ENCODE peak calls at places on chromosomes 16 and 17, in ten cellular contexts. J is CD4-positive, alpha-beta T cell; H is breast epithelium; D is fibroblast of the aortic adventitia; B is tibial artery; G is uterus; P is bronchial epithelial cell; L is astrocyte of the spinal cord; U is mucosa of descending colon; K is GM10248. Z is an unnamed sample.

GRCh38 chr17:78013683-78014467 is 55.4 kb downstream of the TNRC6C start:
- DNase-seq in J (peak), H (no peak), D (peak), B (peak), G (peak), P (peak), L (peak), U (no peak), K (peak), Z (peak)

GRCh38 chr17:13735444-13735843 is 133.7 kb upstream of the HS3ST3A1 start:
- DNase-seq in J (no peak), H (no peak), D (no peak), B (no peak), G (no peak), P (no peak), L (no peak), U (no peak), K (no peak), Z (no peak)

GRCh38 chr16:73154063-73154870 is 106.3 kb upstream of the ZFHX3 start:
- DNase-seq in J (no peak), H (no peak), D (peak), B (peak), G (peak), P (no peak), L (no peak), U (no peak), K (no peak), Z (no peak)

GRCh38 chr16:67278773-67279295 is 498 bp upstream of the PLEKHG4 start:
- DNase-seq in J (peak), H (no peak), D (no peak), B (no peak), G (no peak), P (no peak), L (no peak), U (no peak), K (peak), Z (no peak)

GRCh38 chr17:52828621-52829020 is 670.1 kb upstream of the CA10 start:
- DNase-seq in J (no peak), H (no peak), D (no peak), B (no peak), G (no peak), P (no peak), L (no peak), U (no peak), K (no peak), Z (no peak)

GRCh38 chr17:45789874-45790273 is 5.8 kb downstream of the CRHR1 start:
- DNase-seq in J (no peak), H (no peak), D (no peak), B (no peak), G (no peak), P (no peak), L (no peak), U (no peak), K (no peak), Z (no peak)

GRCh38 chr16:56610017-56610608 is 1.7 kb downstream of the MT2A start:
- DNase-seq in J (peak), H (no peak), D (peak), B (peak), G (peak), P (peak), L (peak), U (peak), K (no peak), Z (no peak)

GRCh38 chr16:87160218-87160617 is 157.0 kb downstream of the C16orf95 start:
- DNase-seq in J (no peak), H (no peak), D (no peak), B (no peak), G (no peak), P (no peak), L (no peak), U (no peak), K (no peak), Z (no peak)

GRCh38 chr17:35612924-35613521 is 25.9 kb downstream of the AP2B1 start:
- DNase-seq in J (peak), H (no peak), D (peak), B (peak), G (peak), P (peak), L (peak), U (peak), K (peak), Z (no peak)

GRCh38 chr16:11233727-11234376 is 22.2 kb downstream of the SOCS1 start:
- DNase-seq in J (peak), H (no peak), D (no peak), B (no peak), G (no peak), P (no peak), L (no peak), U (no peak), K (no peak), Z (no peak)

GRCh38 chr17:66633322-66633965 is 201.5 kb upstream of the CACNG5 start:
- DNase-seq in J (peak), H (no peak), D (peak), B (no peak), G (no peak), P (no peak), L (peak), U (no peak), K (no peak), Z (no peak)

DNA sequence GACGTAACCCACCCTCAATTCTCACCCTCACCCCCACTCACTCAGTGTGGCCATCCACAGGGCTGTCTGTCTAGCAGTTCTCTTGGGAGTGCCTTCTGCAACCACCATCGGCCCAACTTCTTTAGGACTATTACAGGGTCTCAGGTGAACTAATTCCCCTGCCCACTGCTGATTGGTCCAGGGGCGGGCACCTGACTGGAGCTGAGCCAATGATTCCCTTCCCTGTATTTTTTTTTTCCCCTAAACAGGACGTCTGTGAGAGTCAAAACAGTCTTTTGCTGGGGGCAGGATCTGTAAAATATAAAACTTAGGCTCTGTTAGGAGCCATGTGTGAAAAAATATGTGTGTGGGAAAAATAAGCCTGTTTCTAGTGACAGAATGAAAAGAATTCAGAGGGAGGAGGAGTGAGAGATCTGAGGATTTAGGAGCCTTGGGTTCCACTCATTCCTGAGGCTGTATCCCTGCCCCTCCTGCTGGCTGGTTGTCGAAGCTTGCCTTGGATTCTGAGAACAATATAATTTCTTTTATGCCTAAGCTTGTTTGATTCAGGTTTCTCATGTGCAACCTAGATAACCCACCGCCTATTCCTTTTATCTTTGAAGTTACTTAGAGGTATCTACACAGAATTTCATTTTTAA is 115.0 kb downstream of the SPACA3 start:
- DNase-seq in J (no peak), H (no peak), D (no peak), B (no peak), G (no peak), P (no peak), L (no peak), U (no peak), K (no peak), Z (no peak)
- TF ChIP-seq CTCF in J (no peak), H (no peak), D (no peak), B (no peak), G (no peak), P (no peak), L (no peak), U (no peak), K (no peak), Z (no peak)

GRCh38 chr17:42537826-42538451 is 1.9 kb downstream of the NAGLU start:
- DNase-seq in J (no peak), H (no peak), D (no peak), B (no peak), G (no peak), P (no peak), L (no peak), U (no peak), K (no peak), Z (no peak)

GRCh38 chr17:42535400-42536047 is 517 bp upstream of the NAGLU start:
- DNase-seq in J (no peak), H (no peak), D (no peak), B (no peak), G (no peak), P (no peak), L (no peak), U (no peak), K (no peak), Z (no peak)

GRCh38 chr17:42536048-42536371 is at the start of gene NAGLU:
- DNase-seq in J (peak), H (peak), D (peak), B (peak), G (peak), P (peak), L (peak), U (peak), K (peak), Z (peak)

GRCh38 chr17:42537156-42537805 is 1.2 kb downstream of the NAGLU start:
- DNase-seq in J (no peak), H (no peak), D (no peak), B (no peak), G (no peak), P (no peak), L (no peak), U (peak), K (no peak), Z (no peak)

GRCh38 chr17:42536372-42537155 is 523 bp downstream of the NAGLU start:
- DNase-seq in J (peak), H (peak), D (peak), B (peak), G (peak), P (peak), L (peak), U (peak), K (peak), Z (peak)
- TF ChIP-seq CTCF in J (no peak), H (no peak), D (no peak), B (no peak), G (no peak), P (no peak), L (no peak), U (no peak), K (no peak), Z (no peak)

GRCh38 chr17:70624208-70624607 is 454.9 kb downstream of the KCNJ2 start:
- DNase-seq in J (no peak), H (no peak), D (no peak), B (no peak), G (no peak), P (no peak), L (no peak), U (no peak), K (no peak), Z (no peak)

GRCh38 chr17:70621593-70621992 is 452.3 kb downstream of the KCNJ2 start:
- DNase-seq in J (no peak), H (no peak), D (no peak), B (no peak), G (no peak), P (no peak), L (peak), U (no peak), K (no peak), Z (no peak)

GRCh38 chr17:70622382-70623260 is 453.3 kb downstream of the KCNJ2 start:
- DNase-seq in J (no peak), H (no peak), D (peak), B (no peak), G (no peak), P (peak), L (peak), U (peak), K (peak), Z (peak)
- TF ChIP-seq CTCF in J (no peak), H (peak), D (peak), B (no peak), G (no peak), P (peak), L (peak), U (no peak), K (peak), Z (peak)

GRCh38 chr17:40422990-40423611 is 5.4 kb upstream of the TOP2A start:
- DNase-seq in J (no peak), H (peak), D (no peak), B (no peak), G (no peak), P (no peak), L (no peak), U (no peak), K (no peak), Z (no peak)
- TF ChIP-seq CTCF in J (no peak), H (no peak), D (no peak), B (no peak), G (no peak), P (no peak), L (no peak), U (no peak), K (no peak), Z (no peak)

GRCh38 chr16:81424761-81425160 is 19.8 kb upstream of the CMIP start:
- DNase-seq in J (no peak), H (no peak), D (no peak), B (no peak), G (no peak), P (peak), L (no peak), U (no peak), K (no peak), Z (no peak)
- TF ChIP-seq CTCF in J (no peak), H (no peak), D (no peak), B (no peak), G (no peak), P (no peak), L (no peak), U (no peak), K (no peak), Z (no peak)

GRCh38 chr16:29804455-29805231 is 1.7 kb upstream of the MAZ start:
- DNase-seq in J (no peak), H (no peak), D (peak), B (peak), G (peak), P (no peak), L (peak), U (no peak), K (no peak), Z (no peak)

GRCh38 chr16:29804020-29804419 is 2.3 kb upstream of the MAZ start:
- DNase-seq in J (no peak), H (no peak), D (no peak), B (no peak), G (no peak), P (no peak), L (no peak), U (peak), K (no peak), Z (no peak)

GRCh38 chr16:29806641-29807425 is 504 bp downstream of the MAZ start:
- DNase-seq in J (peak), H (no peak), D (no peak), B (no peak), G (peak), P (no peak), L (peak), U (peak), K (peak), Z (no peak)

GRCh38 chr16:29806096-29806579 is at the start of gene MAZ:
- DNase-seq in J (no peak), H (peak), D (no peak), B (no peak), G (peak), P (peak), L (no peak), U (no peak), K (peak), Z (no peak)

DNA sequence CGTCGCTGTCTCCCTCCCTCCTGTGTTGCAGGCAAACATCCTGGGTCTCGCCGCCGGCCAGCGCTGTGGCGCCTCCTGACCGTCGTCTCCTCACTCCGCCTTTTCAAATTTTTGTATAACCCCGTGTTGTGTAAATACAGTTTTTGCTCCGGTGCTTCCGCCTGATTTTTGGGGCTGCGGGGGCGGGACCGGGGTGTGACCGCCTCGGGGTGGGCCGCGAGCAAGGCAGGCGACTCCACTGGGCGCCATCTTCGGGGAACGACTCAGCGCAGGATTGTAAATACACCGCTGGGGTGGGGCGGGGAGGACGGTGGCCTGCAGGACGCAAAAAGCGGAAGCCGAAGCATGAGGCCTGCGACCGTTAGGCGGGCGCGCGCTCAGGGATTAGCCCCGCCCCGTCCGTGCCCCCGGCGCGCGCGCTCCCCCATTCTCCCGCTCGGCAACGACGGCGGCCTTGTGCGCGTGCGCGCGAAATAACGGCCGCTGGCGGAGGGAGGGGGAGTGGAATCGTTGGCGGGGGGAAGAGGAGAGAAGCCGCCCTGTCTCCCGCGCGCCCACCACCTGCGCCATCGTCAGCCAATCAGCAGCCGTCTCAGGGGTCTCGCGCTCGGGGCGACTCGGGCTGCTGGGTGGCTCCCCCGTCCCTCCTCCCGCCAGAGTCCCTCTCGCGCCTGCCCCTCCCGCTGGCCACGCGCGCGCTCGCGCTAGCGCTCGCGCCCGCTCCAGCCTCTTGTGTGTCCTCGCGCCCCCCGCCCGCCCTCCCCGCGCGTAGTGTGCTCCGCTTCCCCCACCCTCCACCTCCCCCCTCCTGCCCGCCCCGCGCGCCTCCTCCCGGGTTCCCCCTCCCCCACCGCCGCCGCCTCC is 865 bp upstream of the MAZ start:
- DNase-seq in J (peak), H (peak), D (peak), B (peak), G (peak), P (peak), L (peak), U (peak), K (peak), Z (peak)
- TF ChIP-seq CTCF in J (no peak), H (peak), D (no peak), B (no peak), G (peak), P (no peak), L (no peak), U (no peak), K (no peak), Z (no peak)